ENCODE peak calls at places on chromosome X, in nine cellular contexts. F, D, O, X, U, B, Y, V and J are unnamed samples. For H3K4me1, the result is how much of the 10 kb centered on the place peaks cover.

GRCh38 chrX:134004038-134004437 is 18.6 kb upstream of the GPC3 start:
- DNase-seq in F (no peak), D (no peak), O (no peak), X (no peak), U (no peak), B (no peak), Y (no peak), V (no peak), J (no peak)

GRCh38 chrX:17020828-17021821 is 74.7 kb downstream of the REPS2 start:
- DNase-seq in F (no peak), D (no peak), O (no peak), X (no peak), U (no peak), B (no peak), Y (no peak), V (no peak), J (no peak)

GRCh38 chrX:17814557-17814956 is 46.5 kb downstream of the RAI2 start:
- DNase-seq in F (no peak), D (no peak), O (no peak), X (no peak), U (no peak), B (no peak), Y (no peak), V (no peak), J (no peak)

GRCh38 chrX:30589146-30589888 is 11.8 kb upstream of the TASL start:
- DNase-seq in F (no peak), D (no peak), O (no peak), X (peak), U (no peak), B (no peak), Y (no peak), V (no peak), J (no peak)

GRCh38 chrX:103730147-103730546 is 19.4 kb downstream of the TMEM31 start:
- DNase-seq in F (no peak), D (no peak), O (no peak), X (no peak), U (no peak), B (no peak), Y (no peak), V (no peak), J (no peak)

GRCh38 chrX:42615161-42615563 is 162.8 kb downstream of the PPP1R2C start:
- DNase-seq in F (no peak), D (no peak), O (no peak), X (peak), U (no peak), B (no peak), Y (no peak), V (no peak), J (peak)

GRCh38 chrX:65578346-65578745 is 43.8 kb upstream of the LAS1L start:
- DNase-seq in F (no peak), D (no peak), O (no peak), X (no peak), U (no peak), B (no peak), Y (no peak), V (no peak), J (no peak)

GRCh38 chrX:52220936-52221335 is 36.2 kb downstream of the MAGED4 start:
- DNase-seq in F (no peak), D (no peak), O (no peak), X (no peak), U (no peak), B (no peak), Y (no peak), V (no peak), J (no peak)

GRCh38 chrX:63963382-63963781 is 178.4 kb upstream of the ARHGEF9 start:
- DNase-seq in F (no peak), D (no peak), O (no peak), X (no peak), U (no peak), B (no peak), Y (no peak), V (no peak), J (no peak)

GRCh38 chrX:140697618-140698017 is 11.9 kb upstream of the LINC00632 start:
- DNase-seq in F (no peak), D (no peak), O (no peak), X (peak), U (no peak), B (no peak), Y (no peak), V (no peak), J (no peak)

GRCh38 chrX:143669395-143669794 is 33.5 kb upstream of the SLITRK4 start:
- DNase-seq in F (no peak), D (no peak), O (no peak), X (peak), U (no peak), B (no peak), Y (no peak), V (no peak), J (no peak)

GRCh38 chrX:15098505-15098904 is 171.4 kb downstream of the ASB9 start:
- DNase-seq in F (no peak), D (no peak), O (no peak), X (no peak), U (no peak), B (no peak), Y (no peak), V (no peak), J (no peak)

DNA sequence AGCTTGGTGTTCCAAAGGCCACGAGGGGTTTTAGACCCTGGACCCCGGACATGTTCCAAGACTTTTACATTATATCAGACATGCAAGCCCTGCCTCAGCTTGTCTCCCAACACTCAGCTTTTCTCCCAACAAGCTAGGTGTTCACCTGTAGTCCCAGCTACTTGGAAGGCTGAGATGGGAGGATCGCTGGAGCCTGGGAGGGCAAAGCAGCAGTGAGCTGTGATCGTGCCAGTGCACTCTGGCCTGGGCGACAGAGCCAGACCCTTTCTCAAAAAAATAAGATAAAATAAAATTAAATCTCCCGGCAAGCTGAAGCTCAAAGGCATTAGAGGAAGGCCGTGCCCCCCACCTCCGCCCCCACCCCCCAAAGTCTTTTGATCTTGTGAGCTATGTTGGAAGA is 13.7 kb downstream of the CTAG1A start:
- DNase-seq in F (no peak), D (no peak), O (no peak), X (peak), U (no peak), B (no peak), Y (no peak), V (no peak), J (no peak)
- H3K4me1 ChIP-seq in F (under half), D (under half), O (under half), X (under half), U (under half), B (under half), Y (half or more), V (under half), J (under half)

GRCh38 chrX:129750971-129751370 is 12.2 kb downstream of the XPNPEP2 start:
- DNase-seq in F (no peak), D (no peak), O (no peak), X (no peak), U (no peak), B (no peak), Y (no peak), V (no peak), J (no peak)
- H3K4me1 ChIP-seq in F (under half), D (under half), O (under half), X (under half), U (under half), B (under half), Y (under half), V (under half), J (under half)

GRCh38 chrX:154732421-154733071 is 18.3 kb downstream of the GAB3 start:
- DNase-seq in F (no peak), D (no peak), O (no peak), X (no peak), U (no peak), B (no peak), Y (no peak), V (no peak), J (no peak)
- H3K4me1 ChIP-seq in F (half or more), D (half or more), O (half or more), X (under half), U (under half), B (half or more), Y (under half), V (under half), J (under half)

GRCh38 chrX:19740744-19741143 is 146.7 kb downstream of the SH3KBP1 start:
- DNase-seq in F (no peak), D (no peak), O (no peak), X (no peak), U (no peak), B (no peak), Y (no peak), V (no peak), J (no peak)
- H3K4me1 ChIP-seq in F (under half), D (under half), O (under half), X (half or more), U (under half), B (under half), Y (under half), V (under half), J (under half)

DNA sequence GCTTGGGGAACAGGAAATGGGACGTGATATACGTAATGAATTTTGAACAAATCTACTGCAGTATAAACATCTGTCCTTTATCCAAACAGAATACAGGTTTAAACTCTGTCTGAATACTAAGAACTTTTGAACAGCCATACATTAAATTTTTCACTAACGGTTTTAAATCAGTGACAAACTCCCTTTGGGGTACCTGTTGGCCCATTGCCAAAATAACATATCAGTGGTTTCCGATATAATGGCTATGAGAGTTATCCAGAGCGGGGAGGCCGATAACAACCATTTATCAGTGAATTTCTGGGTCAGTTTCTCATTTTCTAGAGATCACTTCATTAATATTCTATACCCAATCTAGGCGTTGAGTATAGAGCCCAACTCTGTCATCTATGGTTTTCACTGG is 5.2 kb downstream of the SPIN2A start:
- DNase-seq in F (no peak), D (no peak), O (no peak), X (no peak), U (no peak), B (no peak), Y (no peak), V (no peak), J (no peak)
- H3K4me1 ChIP-seq in F (under half), D (under half), O (under half), X (under half), U (under half), B (under half), Y (under half), V (under half), J (under half)

DNA sequence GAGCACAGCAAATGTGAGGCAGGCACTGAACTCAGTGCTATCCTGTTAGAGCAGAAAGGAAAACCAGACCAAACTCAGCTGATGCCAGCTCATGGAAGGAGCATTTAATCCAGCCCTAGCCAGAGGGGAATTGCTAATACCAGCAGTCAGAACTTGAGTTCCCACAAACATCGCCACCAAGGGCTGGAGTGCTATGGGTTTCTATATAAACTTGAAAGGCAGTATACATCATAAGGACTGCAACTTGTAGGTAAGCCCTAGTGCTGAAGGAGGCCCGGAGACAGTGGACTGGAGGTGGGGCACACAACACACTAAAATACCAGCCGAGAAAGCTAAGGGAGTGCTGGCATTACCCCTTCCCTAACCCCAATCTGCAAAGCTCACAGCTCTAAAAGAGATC is 440.2 kb downstream of the PRR32 start:
- DNase-seq in F (no peak), D (no peak), O (no peak), X (no peak), U (no peak), B (no peak), Y (no peak), V (no peak), J (no peak)
- H3K4me1 ChIP-seq in F (under half), D (under half), O (under half), X (under half), U (under half), B (under half), Y (under half), V (under half), J (under half)